ENCODE peak calls at places on chromosomes 2 and 18, in nine cellular contexts. R is GM12891, T is HepG2, O is sigmoid colon, H is transverse colon, C is H1, K is suprapubic skin, L is GM12878, A is K562. N is an unnamed sample.

GRCh38 chr2:73232471-73233153 is 427 bp downstream of the PRADC1 start:
- DNase-seq in O (peak), A (peak), L (no peak), H (peak), K (peak), C (no peak), R (no peak), T (no peak), N (no peak)

GRCh38 chr2:62296034-62296832 is 100.3 kb downstream of the B3GNT2 start:
- DNase-seq in C (no peak), T (no peak), H (no peak), R (no peak), O (no peak), A (peak), K (no peak), L (no peak), N (no peak)

GRCh38 chr2:74261204-74261864 is 62.9 kb downstream of the MTHFD2 start:
- DNase-seq in C (peak), A (no peak), T (peak), H (peak), R (no peak), K (no peak), O (no peak), L (no peak), N (peak)

GRCh38 chr18:80175451-80176235 is 66.6 kb downstream of the ADNP2 start:
- DNase-seq in K (no peak), L (no peak), A (no peak), C (no peak), T (no peak), H (peak), O (no peak), R (no peak), N (no peak)

GRCh38 chr18:48951448-48952286 is 902 bp upstream of the SMAD7 start:
- DNase-seq in H (peak), T (peak), R (peak), A (peak), O (peak), K (no peak), C (peak), L (no peak), N (peak)

GRCh38 chr2:232488097-232488711 is 570 bp upstream of the ECEL1 start:
- DNase-seq in L (no peak), K (peak), C (peak), H (no peak), A (no peak), O (no peak), R (no peak), T (no peak), N (no peak)

GRCh38 chr18:71666481-71666880 is 877.7 kb downstream of the CBLN2 start:
- DNase-seq in H (no peak), C (no peak), K (no peak), O (no peak), L (no peak), R (no peak), A (no peak), T (no peak), N (no peak)

GRCh38 chr18:59388180-59388579 is 29.1 kb upstream of the LMAN1 start:
- DNase-seq in L (no peak), C (no peak), H (no peak), O (no peak), A (no peak), R (no peak), K (no peak), T (no peak), N (no peak)

GRCh38 chr2:125224830-125225229 is 1199.7 kb downstream of the CNTNAP5 start:
- DNase-seq in K (no peak), O (no peak), C (no peak), H (no peak), T (no peak), R (no peak), A (no peak), L (no peak), N (no peak)

GRCh38 chr2:170503971-170504819 is 210.9 kb upstream of the SP5 start:
- DNase-seq in T (no peak), C (no peak), A (no peak), R (no peak), L (no peak), H (no peak), K (no peak), O (no peak), N (no peak)
- TF ChIP-seq POLR2AphosphoS5 in T (no peak), C (no peak), A (no peak), R (no peak), L (no peak), H (no peak), K (no peak), O (no peak), N (no peak)

DNA sequence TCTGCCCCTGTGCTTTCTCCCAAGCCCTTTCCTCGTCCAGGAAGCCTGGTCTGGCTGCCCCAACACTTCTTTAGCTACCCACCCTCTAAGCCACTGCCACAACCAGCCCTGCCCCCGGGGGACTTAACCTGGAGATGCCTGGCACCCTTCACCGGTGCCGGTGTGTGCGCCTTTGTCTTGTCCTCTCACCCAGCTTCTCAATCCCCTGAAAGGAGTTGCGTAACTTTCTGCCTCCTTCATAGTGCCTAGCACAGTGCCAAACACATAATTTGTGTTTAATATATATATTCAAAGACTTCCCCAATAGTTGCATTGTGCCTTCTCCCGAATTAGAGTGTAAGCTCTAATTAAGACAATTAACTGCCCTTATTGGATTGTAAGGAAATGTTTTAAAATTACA is 70.6 kb downstream of the ALK start:
- DNase-seq in A (no peak), H (no peak), L (no peak), C (no peak), K (no peak), T (no peak), R (no peak), O (no peak), N (no peak)
- TF ChIP-seq POLR2A in A (no peak), H (no peak), L (no peak), C (no peak), K (no peak), T (no peak), R (no peak), O (no peak), N (no peak)

GRCh38 chr18:41553716-41554115 is 401.3 kb upstream of the PIK3C3 start:
- DNase-seq in L (no peak), T (no peak), C (no peak), H (no peak), K (no peak), R (no peak), A (no peak), O (no peak), N (no peak)

GRCh38 chr18:41558744-41559143 is 396.3 kb upstream of the PIK3C3 start:
- DNase-seq in K (no peak), T (no peak), H (no peak), O (no peak), C (no peak), L (no peak), R (no peak), A (no peak), N (no peak)
- TF ChIP-seq POLR2AphosphoS5 in K (no peak), T (no peak), H (no peak), O (no peak), C (no peak), L (no peak), R (no peak), A (no peak), N (no peak)

GRCh38 chr2:59529738-59530137 is 1023.7 kb downstream of the BCL11A start:
- DNase-seq in O (no peak), C (no peak), A (no peak), L (no peak), H (no peak), T (no peak), R (no peak), K (no peak), N (no peak)
- TF ChIP-seq POLR2A in O (no peak), C (no peak), A (no peak), L (no peak), H (no peak), T (no peak), R (no peak), K (no peak), N (no peak)

GRCh38 chr2:53826587-53827397 is 33.0 kb downstream of the GPR75 start:
- DNase-seq in C (no peak), O (no peak), T (peak), L (no peak), A (no peak), K (no peak), H (no peak), R (no peak), N (peak)
- TF ChIP-seq POLR2AphosphoS5 in C (no peak), O (peak), T (peak), L (no peak), A (no peak), K (peak), H (no peak), R (no peak), N (peak)

DNA sequence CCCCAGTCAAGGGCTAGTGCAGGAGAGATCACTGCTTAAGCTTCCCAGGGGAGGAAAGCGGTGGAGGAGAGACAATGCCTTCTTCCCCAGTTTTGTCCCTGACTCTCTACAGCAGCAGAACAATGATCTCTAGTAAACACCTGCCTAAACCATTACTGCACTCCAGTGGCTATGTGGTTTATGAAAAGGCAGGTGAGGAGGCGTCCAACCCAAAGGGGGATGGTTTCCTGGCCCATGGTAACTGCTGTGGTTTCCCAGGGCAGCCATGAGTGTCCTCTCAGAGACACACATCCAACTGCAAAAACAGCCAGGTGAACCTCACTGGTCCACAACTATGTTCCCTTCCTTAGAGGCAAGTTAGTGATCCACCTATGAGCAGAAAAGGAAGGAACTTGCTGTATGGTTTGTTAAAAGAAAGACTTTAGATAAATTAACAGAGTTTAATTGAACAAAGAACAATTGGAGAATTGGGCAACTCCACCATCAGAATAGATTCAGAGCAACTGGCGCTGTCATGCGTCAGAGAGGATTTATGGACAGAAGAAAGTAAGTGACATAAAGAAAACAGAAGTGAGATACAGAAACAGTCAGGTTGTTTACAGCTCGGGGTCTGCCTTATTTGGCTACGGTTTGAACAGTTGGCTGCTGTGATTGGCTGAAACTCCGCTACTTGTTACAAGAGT is 4.8 kb upstream of the TTC39C start:
- DNase-seq in L (peak), A (no peak), R (no peak), T (no peak), O (no peak), C (no peak), K (no peak), H (no peak), N (no peak)
- TF ChIP-seq POLR2A in L (no peak), A (no peak), R (no peak), T (no peak), O (no peak), C (no peak), K (no peak), H (no peak), N (no peak)

N was measured in prostate gland.